ENCODE peak calls at places on chromosomes 2 and 18, in eight cellular contexts. L is BJ; O is B cell; K is stimulated activated CD8-positive, alpha-beta memory T cell treated with anti-CD3 and anti-CD28 coated beads, Interleukin-15, amount 100 ng/mL, for 4 hours; Y is HEK293T; R is left lung; U is stimulated activated effector memory CD8-positive, alpha-beta T cell treated with anti-CD3 and anti-CD28 coated beads, Interleukin-12 subunit alpha, Interleukin-12 subunit beta, amount 100 ng/mL, for 72 hours; Z is stimulated activated CD4-positive, alpha-beta T cell treated with anti-CD3 and anti-CD28 coated beads, TNF-alpha, amount 100 ng/mL, for 4 hours. D is an unnamed sample.

GRCh38 chr2:218885981-218886447 is 5.4 kb downstream of the WNT10A start:
- DNase-seq in L (no peak), O (peak), K (no peak), Y (no peak), R (no peak), U (no peak), Z (no peak), D (no peak)

GRCh38 chr18:9961031-9961430 is 47.2 kb downstream of the VAPA start:
- DNase-seq in L (no peak), O (no peak), K (no peak), Y (no peak), R (no peak), U (no peak), Z (no peak), D (peak)

GRCh38 chr18:47930844-47931706 is 616 bp upstream of the SMAD2 start:
- DNase-seq in L (peak), O (peak), K (peak), Y (peak), R (peak), U (peak), Z (peak), D (peak)

GRCh38 chr2:45675130-45675812 is 23.8 kb downstream of the PRKCE start:
- DNase-seq in L (no peak), O (no peak), K (no peak), Y (no peak), R (peak), U (no peak), Z (no peak), D (peak)

GRCh38 chr18:24271381-24272331 is 126.0 kb downstream of the OSBPL1A start:
- DNase-seq in L (no peak), O (no peak), K (no peak), Y (peak), R (peak), U (peak), Z (no peak), D (peak)

GRCh38 chr2:145914716-145915115 is 1394.8 kb upstream of the ZEB2 start:
- DNase-seq in L (no peak), O (no peak), K (no peak), Y (no peak), R (no peak), U (no peak), Z (no peak), D (no peak)

GRCh38 chr18:2180586-2180985 is 390.7 kb downstream of the METTL4 start:
- DNase-seq in L (no peak), O (no peak), K (no peak), Y (no peak), R (no peak), U (no peak), Z (no peak), D (no peak)

GRCh38 chr2:240982821-240983281 is 15.6 kb upstream of the SNED1 start:
- DNase-seq in L (no peak), O (no peak), K (no peak), Y (no peak), R (peak), U (no peak), Z (no peak), D (no peak)

GRCh38 chr2:200585730-200586643 is at the start of gene AOX1:
- DNase-seq in L (no peak), O (no peak), K (no peak), Y (no peak), R (peak), U (no peak), Z (no peak), D (peak)

GRCh38 chr2:189411860-189412259 is 29.4 kb upstream of the WDR75 start:
- DNase-seq in L (peak), O (no peak), K (no peak), Y (no peak), R (no peak), U (no peak), Z (no peak), D (no peak)

GRCh38 chr2:37344453-37345361 is at the start of gene QPCT:
- DNase-seq in L (no peak), O (peak), K (peak), Y (peak), R (peak), U (peak), Z (peak), D (peak)

GRCh38 chr2:58042486-58042970 is 4.1 kb upstream of the VRK2 start:
- DNase-seq in L (no peak), O (no peak), K (no peak), Y (no peak), R (no peak), U (no peak), Z (no peak), D (peak)

GRCh38 chr18:12552884-12553242 is 105.0 kb downstream of the SPIRE1 start:
- DNase-seq in L (no peak), O (no peak), K (no peak), Y (no peak), R (no peak), U (no peak), Z (no peak), D (peak)